ENCODE peak calls at places on chromosomes 16 and 17, in four cellular contexts. J, B, S and R are unnamed samples.

GRCh38 chr17:75619506-75620431 is 13.5 kb upstream of the SMIM5 start:
- DNase-seq in J (peak), B (peak), S (peak), R (no peak)

GRCh38 chr17:17887752-17888304 is 51.0 kb upstream of the SREBF1 start:
- DNase-seq in J (no peak), B (no peak), S (no peak), R (no peak)

GRCh38 chr17:31078290-31078689 is 16.5 kb upstream of the NF1 start:
- DNase-seq in J (no peak), B (no peak), S (no peak), R (no peak)

GRCh38 chr16:1537763-1538289 is 4.4 kb downstream of the TMEM204 start:
- DNase-seq in J (no peak), B (no peak), S (no peak), R (peak)

GRCh38 chr16:70428178-70428998 is 10.5 kb downstream of the ST3GAL2 start:
- DNase-seq in J (peak), B (no peak), S (peak), R (peak)

GRCh38 chr16:74742051-74742481 is 32.6 kb downstream of the FA2H start:
- DNase-seq in J (no peak), B (no peak), S (no peak), R (no peak)

GRCh38 chr16:51431517-51432241 is 280.6 kb upstream of the SALL1 start:
- DNase-seq in J (peak), B (no peak), S (no peak), R (no peak)

GRCh38 chr17:65557349-65558310 is 3.8 kb downstream of the AXIN2 start:
- DNase-seq in J (no peak), B (no peak), S (peak), R (no peak)

GRCh38 chr16:30377812-30378235 is 3.2 kb downstream of the MYL11 start:
- DNase-seq in J (peak), B (no peak), S (peak), R (no peak)

GRCh38 chr16:30376508-30376907 is 1.9 kb downstream of the MYL11 start:
- DNase-seq in J (no peak), B (no peak), S (no peak), R (no peak)

GRCh38 chr16:30377050-30377811 is 2.6 kb downstream of the MYL11 start:
- DNase-seq in J (no peak), B (no peak), S (no peak), R (peak)

GRCh38 chr16:30374538-30374937 is at the start of gene MYL11:
- DNase-seq in J (no peak), B (no peak), S (no peak), R (no peak)

DNA sequence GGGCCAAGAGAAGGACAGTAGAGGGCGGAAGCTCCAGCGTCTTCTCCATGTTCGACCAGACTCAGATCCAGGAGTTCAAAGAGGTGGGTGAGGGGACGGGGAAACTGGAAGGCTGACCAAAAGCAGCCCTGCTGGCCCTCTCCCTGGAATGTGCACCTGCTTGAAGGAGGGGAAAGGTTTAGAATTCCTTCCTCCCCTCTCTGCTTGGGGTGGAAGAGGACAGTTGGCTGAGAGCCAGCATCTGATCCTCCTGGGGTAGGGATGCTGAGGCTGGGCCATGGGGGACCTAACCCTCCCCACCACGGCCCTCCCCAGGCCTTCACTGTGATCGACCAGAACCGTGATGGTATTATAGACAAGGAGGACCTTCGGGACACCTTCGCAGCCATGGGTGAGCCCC is 1.2 kb downstream of the MYL11 start:
- DNase-seq in J (no peak), B (no peak), S (no peak), R (no peak)
- H3K27ac ChIP-seq in J (no peak), B (no peak), S (no peak), R (no peak)

GRCh38 chr17:43897827-43898226 is 9.5 kb downstream of the MPP2 start:
- DNase-seq in J (no peak), B (no peak), S (no peak), R (no peak)
- TF ChIP-seq GABPA in J (no peak), B (no peak), S (no peak), R (no peak)

GRCh38 chr17:79728908-79729471 is 1.8 kb upstream of the ENPP7 start:
- DNase-seq in J (no peak), B (no peak), S (no peak), R (no peak)

GRCh38 chr17:79730769-79731483 is at the start of gene ENPP7:
- DNase-seq in J (no peak), B (no peak), S (peak), R (no peak)

GRCh38 chr17:79729761-79730160 is 982 bp upstream of the ENPP7 start:
- DNase-seq in J (no peak), B (no peak), S (no peak), R (no peak)

GRCh38 chr17:79730437-79730768 is 340 bp upstream of the ENPP7 start:
- DNase-seq in J (no peak), B (no peak), S (no peak), R (no peak)

GRCh38 chr17:79728169-79728907 is 2.4 kb upstream of the ENPP7 start:
- DNase-seq in J (peak), B (peak), S (peak), R (peak)
- TF ChIP-seq POLR2AphosphoS5 in J (no peak), B (no peak), S (no peak), R (no peak)

DNA sequence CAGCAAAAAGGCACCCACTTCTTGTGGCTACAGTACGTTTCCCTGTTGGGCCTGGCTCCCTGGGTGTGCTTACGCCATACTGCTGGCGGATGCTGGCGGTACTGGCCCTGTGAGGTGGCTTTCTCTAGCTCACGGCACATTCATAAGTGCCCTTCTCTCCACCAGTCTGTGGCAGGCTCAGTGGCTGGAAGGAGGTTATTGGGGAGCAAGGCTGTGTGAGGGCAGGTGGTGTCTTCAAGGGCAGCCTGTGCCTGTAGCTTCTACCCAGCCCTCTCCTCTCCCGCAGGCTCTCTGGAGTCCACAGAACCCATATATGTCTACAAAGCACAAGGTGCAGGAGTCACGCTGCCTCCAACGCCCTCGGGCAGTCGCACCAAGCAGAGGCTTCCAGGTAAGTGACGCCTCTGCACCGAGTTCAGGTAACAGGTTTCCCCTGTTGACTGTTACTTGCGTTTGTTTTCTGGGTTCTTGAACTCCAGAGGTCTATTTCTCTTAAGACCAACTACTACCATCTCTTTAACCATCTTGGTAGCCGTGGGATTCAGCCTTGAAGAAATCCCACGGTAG is 20.6 kb downstream of the NTAN1 start:
- DNase-seq in J (no peak), B (no peak), S (no peak), R (no peak)
- H3K27ac ChIP-seq in J (no peak), B (no peak), S (no peak), R (no peak)

GRCh38 chr17:61323015-61323379 is 76.6 kb upstream of the TBX2 start:
- DNase-seq in J (no peak), B (no peak), S (no peak), R (no peak)
- TF ChIP-seq GABPA in J (no peak), B (no peak), S (no peak), R (no peak)

DNA sequence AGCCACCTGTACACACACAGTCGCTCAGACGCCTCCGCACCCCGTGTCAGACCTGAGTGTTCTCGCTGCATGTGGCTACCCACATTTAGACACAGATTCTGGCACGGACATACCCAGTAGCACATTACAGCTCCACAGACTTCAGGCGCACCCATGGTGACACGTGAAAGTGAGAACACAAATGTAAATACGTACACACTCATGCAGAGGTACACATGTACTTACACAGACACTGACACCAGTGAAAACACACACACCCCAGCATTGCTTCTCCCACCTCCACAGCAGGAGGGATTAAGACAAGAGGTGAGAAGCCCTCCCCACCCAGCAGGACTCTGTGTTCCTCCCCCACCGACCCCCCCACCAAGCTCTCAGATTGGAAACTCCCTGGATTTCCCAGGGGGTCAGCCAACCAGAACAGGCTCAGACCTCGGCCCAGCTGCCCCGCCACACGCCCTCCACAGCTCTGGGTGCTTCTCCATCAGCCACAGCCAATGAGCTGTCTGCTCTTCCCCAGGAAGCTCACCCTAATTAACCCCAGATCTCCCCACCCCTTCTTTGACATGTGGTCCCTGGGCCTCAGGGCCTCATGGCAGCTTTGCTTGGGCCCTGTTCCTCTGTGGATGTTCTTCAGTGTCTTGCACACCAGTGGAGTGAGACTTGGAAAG is 5.3 kb upstream of the FOXN1 start:
- DNase-seq in J (peak), B (no peak), S (no peak), R (no peak)
- TF ChIP-seq POLR2AphosphoS5 in J (no peak), B (no peak), S (no peak), R (no peak)

GRCh38 chr16:19242987-19243386 is 42.5 kb upstream of the CLEC19A start:
- DNase-seq in J (no peak), B (no peak), S (no peak), R (no peak)
- H3K27ac ChIP-seq in J (no peak), B (no peak), S (no peak), R (no peak)

GRCh38 chr17:36089888-36090836 is at the start of gene CCL3:
- DNase-seq in J (no peak), B (no peak), S (no peak), R (peak)
- TF ChIP-seq GABPA in J (no peak), B (no peak), S (no peak), R (no peak)

GRCh38 chr17:38848939-38849563 is 4.5 kb downstream of the RPL23 start:
- DNase-seq in J (no peak), B (no peak), S (no peak), R (no peak)
- TF ChIP-seq POLR2AphosphoS5 in J (no peak), B (peak), S (peak), R (peak)

DNA sequence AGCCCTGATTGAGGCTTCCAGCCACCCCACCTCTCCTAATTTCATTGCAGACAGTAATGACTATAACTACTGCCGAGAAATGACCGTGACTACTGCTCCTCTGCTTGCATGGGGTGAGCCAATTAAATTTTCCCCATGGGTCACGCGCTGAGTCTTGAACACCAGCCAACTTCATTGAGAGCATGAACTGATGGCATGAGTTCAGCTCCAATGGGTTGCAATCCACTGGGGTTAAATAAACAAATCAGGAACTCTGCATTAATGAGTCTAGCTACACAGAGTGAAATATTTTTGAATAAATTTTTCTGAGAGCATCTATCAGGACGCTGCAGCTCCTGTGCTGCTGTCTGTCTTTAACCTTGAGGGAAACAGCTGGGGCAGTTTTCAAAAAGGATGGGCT is 61.6 kb upstream of the CLEC3A start:
- DNase-seq in J (no peak), B (no peak), S (no peak), R (no peak)
- H3K27ac ChIP-seq in J (no peak), B (no peak), S (no peak), R (no peak)